ENCODE peak calls at places on chromosome 13, in six cellular contexts. One of them, this sample, is unnamed.

GRCh38 chr13:30870049-30870884 is 35.8 kb upstream of the MEDAG start:
- DNase-seq in adrenal gland: peak
- DNase-seq in left ventricle myocardium inferior: peak
- DNase-seq in WTC11: peak
- DNase-seq in mesothelial cell of epicardium: no peak
- DNase-seq in AG10803: peak
- DNase-seq in this sample: peak

GRCh38 chr13:78398743-78399410 is 204.5 kb downstream of the POU4F1 start:
- DNase-seq in adrenal gland: no peak
- DNase-seq in WTC11: no peak
- DNase-seq in AG10803: no peak
- DNase-seq in left ventricle myocardium inferior: no peak
- DNase-seq in mesothelial cell of epicardium: no peak
- DNase-seq in this sample: no peak

GRCh38 chr13:25742220-25742619 is 309.6 kb downstream of the SHISA2 start:
- DNase-seq in AG10803: no peak
- DNase-seq in left ventricle myocardium inferior: no peak
- DNase-seq in adrenal gland: no peak
- DNase-seq in mesothelial cell of epicardium: no peak
- DNase-seq in WTC11: no peak
- DNase-seq in this sample: no peak

GRCh38 chr13:39035204-39035603 is 2.7 kb downstream of the PROSER1 start:
- DNase-seq in adrenal gland: no peak
- DNase-seq in left ventricle myocardium inferior: no peak
- DNase-seq in WTC11: no peak
- DNase-seq in AG10803: no peak
- DNase-seq in mesothelial cell of epicardium: no peak
- DNase-seq in this sample: no peak

GRCh38 chr13:42602910-42603309 is 29.0 kb downstream of the TNFSF11 start:
- DNase-seq in left ventricle myocardium inferior: no peak
- DNase-seq in AG10803: no peak
- DNase-seq in adrenal gland: no peak
- DNase-seq in mesothelial cell of epicardium: no peak
- DNase-seq in WTC11: no peak
- DNase-seq in this sample: no peak

GRCh38 chr13:46896346-46897138 is at the start of gene HTR2A:
- DNase-seq in left ventricle myocardium inferior: peak
- DNase-seq in mesothelial cell of epicardium: no peak
- DNase-seq in AG10803: peak
- DNase-seq in WTC11: no peak
- DNase-seq in adrenal gland: peak
- DNase-seq in this sample: peak

GRCh38 chr13:73580868-73581267 is 522.1 kb downstream of the KLF5 start:
- DNase-seq in left ventricle myocardium inferior: no peak
- DNase-seq in WTC11: no peak
- DNase-seq in adrenal gland: no peak
- DNase-seq in mesothelial cell of epicardium: no peak
- DNase-seq in AG10803: no peak
- DNase-seq in this sample: no peak

GRCh38 chr13:34750078-34750703 is 191.9 kb upstream of the NBEA start:
- DNase-seq in adrenal gland: no peak
- DNase-seq in left ventricle myocardium inferior: peak
- DNase-seq in WTC11: peak
- DNase-seq in mesothelial cell of epicardium: peak
- DNase-seq in AG10803: no peak
- DNase-seq in this sample: no peak

GRCh38 chr13:106678646-106679045 is 110.7 kb upstream of the ARGLU1 start:
- DNase-seq in WTC11: no peak
- DNase-seq in AG10803: no peak
- DNase-seq in left ventricle myocardium inferior: no peak
- DNase-seq in mesothelial cell of epicardium: no peak
- DNase-seq in adrenal gland: no peak
- DNase-seq in this sample: no peak

GRCh38 chr13:63012016-63012415 is 1596.4 kb upstream of the PCDH20 start:
- DNase-seq in WTC11: no peak
- DNase-seq in adrenal gland: no peak
- DNase-seq in AG10803: no peak
- DNase-seq in left ventricle myocardium inferior: no peak
- DNase-seq in mesothelial cell of epicardium: no peak
- DNase-seq in this sample: no peak

GRCh38 chr13:75333103-75333502 is 148.9 kb downstream of the TBC1D4 start:
- DNase-seq in WTC11: no peak
- DNase-seq in mesothelial cell of epicardium: no peak
- DNase-seq in adrenal gland: no peak
- DNase-seq in AG10803: no peak
- DNase-seq in left ventricle myocardium inferior: no peak
- DNase-seq in this sample: no peak

GRCh38 chr13:33251131-33251629 is 34.4 kb downstream of the STARD13 start:
- DNase-seq in left ventricle myocardium inferior: no peak
- DNase-seq in AG10803: peak
- DNase-seq in adrenal gland: peak
- DNase-seq in mesothelial cell of epicardium: no peak
- DNase-seq in WTC11: no peak
- DNase-seq in this sample: no peak

GRCh38 chr13:106597190-106597589 is 29.3 kb upstream of the ARGLU1 start:
- DNase-seq in adrenal gland: no peak
- DNase-seq in WTC11: no peak
- DNase-seq in mesothelial cell of epicardium: no peak
- DNase-seq in left ventricle myocardium inferior: peak
- DNase-seq in AG10803: peak
- DNase-seq in this sample: no peak

GRCh38 chr13:113531041-113531873 is 40.7 kb upstream of the DCUN1D2 start:
- DNase-seq in adrenal gland: no peak
- DNase-seq in mesothelial cell of epicardium: no peak
- DNase-seq in WTC11: peak
- DNase-seq in AG10803: no peak
- DNase-seq in left ventricle myocardium inferior: no peak
- DNase-seq in this sample: no peak

GRCh38 chr13:79642596-79642995 is 161.6 kb downstream of the NDFIP2 start:
- DNase-seq in WTC11: no peak
- DNase-seq in mesothelial cell of epicardium: no peak
- DNase-seq in left ventricle myocardium inferior: no peak
- DNase-seq in AG10803: peak
- DNase-seq in adrenal gland: no peak
- DNase-seq in this sample: no peak

GRCh38 chr13:30364133-30364532 is 56.8 kb upstream of the KATNAL1 start:
- DNase-seq in adrenal gland: peak
- DNase-seq in AG10803: no peak
- DNase-seq in mesothelial cell of epicardium: no peak
- DNase-seq in left ventricle myocardium inferior: no peak
- DNase-seq in WTC11: no peak
- DNase-seq in this sample: no peak

GRCh38 chr13:98475521-98475920 is 101.4 kb downstream of the STK24 start:
- DNase-seq in mesothelial cell of epicardium: no peak
- DNase-seq in AG10803: no peak
- DNase-seq in WTC11: peak
- DNase-seq in left ventricle myocardium inferior: no peak
- DNase-seq in adrenal gland: peak
- DNase-seq in this sample: peak

GRCh38 chr13:33497146-33497845 is 211.7 kb upstream of the STARD13 start:
- DNase-seq in mesothelial cell of epicardium: no peak
- DNase-seq in left ventricle myocardium inferior: no peak
- DNase-seq in WTC11: no peak
- DNase-seq in AG10803: no peak
- DNase-seq in adrenal gland: no peak
- DNase-seq in this sample: no peak

GRCh38 chr13:35388979-35389378 is 87.5 kb downstream of the MAB21L1 start:
- DNase-seq in left ventricle myocardium inferior: no peak
- DNase-seq in WTC11: no peak
- DNase-seq in AG10803: peak
- DNase-seq in mesothelial cell of epicardium: no peak
- DNase-seq in adrenal gland: no peak
- DNase-seq in this sample: no peak

GRCh38 chr13:34347784-34348573 is 530.0 kb downstream of the RFC3 start:
- DNase-seq in WTC11: no peak
- DNase-seq in left ventricle myocardium inferior: no peak
- DNase-seq in adrenal gland: no peak
- DNase-seq in mesothelial cell of epicardium: no peak
- DNase-seq in AG10803: no peak
- DNase-seq in this sample: no peak

GRCh38 chr13:110289661-110290060 is 17.3 kb downstream of the COL4A1 start:
- DNase-seq in left ventricle myocardium inferior: no peak
- DNase-seq in WTC11: no peak
- DNase-seq in adrenal gland: no peak
- DNase-seq in mesothelial cell of epicardium: no peak
- DNase-seq in AG10803: no peak
- DNase-seq in this sample: no peak
- TF ChIP-seq CTCF in left ventricle myocardium inferior: no peak
- TF ChIP-seq CTCF in WTC11: no peak
- TF ChIP-seq CTCF in adrenal gland: no peak
- TF ChIP-seq CTCF in mesothelial cell of epicardium: no peak
- TF ChIP-seq CTCF in AG10803: no peak
- TF ChIP-seq CTCF in this sample: no peak

GRCh38 chr13:50593228-50593627 is 250.3 kb downstream of the DLEU7 start:
- DNase-seq in AG10803: no peak
- DNase-seq in mesothelial cell of epicardium: no peak
- DNase-seq in left ventricle myocardium inferior: no peak
- DNase-seq in adrenal gland: no peak
- DNase-seq in WTC11: no peak
- DNase-seq in this sample: no peak

GRCh38 chr13:50596776-50597203 is 246.7 kb downstream of the DLEU7 start:
- DNase-seq in AG10803: no peak
- DNase-seq in adrenal gland: no peak
- DNase-seq in WTC11: no peak
- DNase-seq in left ventricle myocardium inferior: no peak
- DNase-seq in mesothelial cell of epicardium: no peak
- DNase-seq in this sample: no peak

GRCh38 chr13:50594276-50594970 is 249.1 kb downstream of the DLEU7 start:
- DNase-seq in left ventricle myocardium inferior: no peak
- DNase-seq in mesothelial cell of epicardium: no peak
- DNase-seq in WTC11: peak
- DNase-seq in AG10803: no peak
- DNase-seq in adrenal gland: no peak
- DNase-seq in this sample: no peak

GRCh38 chr13:50598338-50598737 is 245.2 kb downstream of the DLEU7 start:
- DNase-seq in adrenal gland: peak
- DNase-seq in left ventricle myocardium inferior: no peak
- DNase-seq in AG10803: no peak
- DNase-seq in WTC11: no peak
- DNase-seq in mesothelial cell of epicardium: no peak
- DNase-seq in this sample: no peak

GRCh38 chr13:50596103-50596502 is 247.4 kb downstream of the DLEU7 start:
- DNase-seq in AG10803: no peak
- DNase-seq in left ventricle myocardium inferior: no peak
- DNase-seq in mesothelial cell of epicardium: no peak
- DNase-seq in adrenal gland: no peak
- DNase-seq in WTC11: no peak
- DNase-seq in this sample: no peak
- TF ChIP-seq CTCF in AG10803: no peak
- TF ChIP-seq CTCF in left ventricle myocardium inferior: no peak
- TF ChIP-seq CTCF in mesothelial cell of epicardium: no peak
- TF ChIP-seq CTCF in adrenal gland: no peak
- TF ChIP-seq CTCF in WTC11: no peak
- TF ChIP-seq CTCF in this sample: no peak

DNA sequence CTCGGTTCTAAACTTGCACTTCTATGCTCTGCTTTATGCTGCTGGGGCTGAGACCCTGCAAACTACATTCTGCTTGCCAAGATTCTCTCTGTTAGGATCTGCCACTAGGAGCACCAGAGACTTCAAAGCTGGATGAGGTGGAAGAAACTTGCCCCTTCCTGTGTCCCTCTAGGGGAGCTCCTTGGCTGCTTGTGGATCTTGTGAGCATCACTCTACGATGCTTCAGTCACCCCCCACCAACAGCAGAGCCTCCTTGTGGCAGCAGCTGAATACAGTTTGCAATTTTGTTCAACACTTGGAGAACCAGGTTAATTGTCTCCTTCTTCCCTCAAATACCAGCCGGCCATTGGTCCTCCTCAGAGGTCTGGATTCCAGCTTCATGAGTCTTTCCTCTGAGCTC is 310.6 kb downstream of the FGF14 start:
- DNase-seq in AG10803: no peak
- DNase-seq in WTC11: peak
- DNase-seq in left ventricle myocardium inferior: no peak
- DNase-seq in mesothelial cell of epicardium: no peak
- DNase-seq in adrenal gland: no peak
- DNase-seq in this sample: no peak
- TF ChIP-seq CTCF in AG10803: no peak
- TF ChIP-seq CTCF in WTC11: no peak
- TF ChIP-seq CTCF in left ventricle myocardium inferior: no peak
- TF ChIP-seq CTCF in mesothelial cell of epicardium: no peak
- TF ChIP-seq CTCF in adrenal gland: no peak
- TF ChIP-seq CTCF in this sample: no peak

DNA sequence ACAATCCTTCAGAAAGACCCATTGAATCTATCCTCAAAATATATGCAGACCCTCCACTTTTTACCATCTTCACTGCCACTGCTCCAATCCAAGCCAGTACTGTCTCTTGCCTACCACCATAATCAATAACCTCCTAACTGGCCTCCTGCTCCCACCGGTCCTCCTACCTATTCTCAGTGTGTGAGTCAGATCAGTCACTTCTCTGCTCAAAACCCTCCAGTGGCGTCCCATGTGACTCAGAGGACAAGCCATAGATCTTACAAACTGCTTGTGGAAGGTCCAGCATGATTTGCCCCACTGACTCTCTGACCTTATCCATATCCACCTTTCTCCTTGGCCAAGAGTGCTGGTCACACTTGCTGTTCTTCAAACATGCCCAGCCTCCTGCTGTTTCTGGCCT is 23.4 kb upstream of the MBNL2 start:
- DNase-seq in AG10803: no peak
- DNase-seq in left ventricle myocardium inferior: no peak
- DNase-seq in mesothelial cell of epicardium: no peak
- DNase-seq in adrenal gland: no peak
- DNase-seq in WTC11: no peak
- DNase-seq in this sample: no peak
- TF ChIP-seq CTCF in AG10803: no peak
- TF ChIP-seq CTCF in left ventricle myocardium inferior: no peak
- TF ChIP-seq CTCF in mesothelial cell of epicardium: no peak
- TF ChIP-seq CTCF in adrenal gland: no peak
- TF ChIP-seq CTCF in WTC11: no peak
- TF ChIP-seq CTCF in this sample: no peak

DNA sequence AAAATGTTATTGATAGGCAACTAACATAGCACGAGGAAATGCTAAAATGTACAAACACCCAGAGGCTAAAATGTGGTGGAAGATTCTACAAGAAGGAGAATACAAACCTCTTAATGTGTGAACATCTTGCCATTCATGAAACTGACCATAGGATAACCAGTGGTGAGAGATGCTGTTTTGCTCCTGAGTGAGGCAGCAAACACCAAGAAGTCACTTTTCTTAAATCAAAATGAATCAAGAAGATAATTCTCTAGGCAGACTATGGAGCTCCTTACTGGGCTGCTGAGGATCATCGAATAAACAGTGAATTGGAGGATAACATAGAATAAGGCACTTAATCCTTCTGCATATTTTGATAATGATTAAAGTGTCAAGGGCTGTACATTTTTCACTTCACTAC is 375.4 kb upstream of the SLITRK6 start:
- DNase-seq in left ventricle myocardium inferior: no peak
- DNase-seq in WTC11: no peak
- DNase-seq in adrenal gland: no peak
- DNase-seq in mesothelial cell of epicardium: no peak
- DNase-seq in AG10803: no peak
- DNase-seq in this sample: no peak
- TF ChIP-seq CTCF in left ventricle myocardium inferior: no peak
- TF ChIP-seq CTCF in WTC11: no peak
- TF ChIP-seq CTCF in adrenal gland: no peak
- TF ChIP-seq CTCF in mesothelial cell of epicardium: no peak
- TF ChIP-seq CTCF in AG10803: no peak
- TF ChIP-seq CTCF in this sample: no peak

GRCh38 chr13:76790519-76791289 is 95.5 kb downstream of the KCTD12 start:
- DNase-seq in mesothelial cell of epicardium: no peak
- DNase-seq in left ventricle myocardium inferior: no peak
- DNase-seq in adrenal gland: no peak
- DNase-seq in WTC11: no peak
- DNase-seq in AG10803: peak
- DNase-seq in this sample: no peak
- TF ChIP-seq CTCF in mesothelial cell of epicardium: no peak
- TF ChIP-seq CTCF in left ventricle myocardium inferior: no peak
- TF ChIP-seq CTCF in adrenal gland: no peak
- TF ChIP-seq CTCF in WTC11: no peak
- TF ChIP-seq CTCF in AG10803: no peak
- TF ChIP-seq CTCF in this sample: no peak